ENCODE peak calls at places on chromosome 14, in ten cellular contexts. O is brain microvascular endothelial cell, B is endodermal cell, Y is iPS DF 6.9, K is K562, D is left lung, N is astrocyte, E is cardiac muscle cell, P is GM23338, Q is mucosa of descending colon. W is an unnamed sample.
A peak's percentile ranks its signal among the peaks of the same experiment; 100 is the strongest.

GRCh38 chr14:102848830-102849521 is 71.7 kb downstream of the TRAF3 start:
- DNase-seq in O (no peak), B (no peak), Y (no peak), K (peak; percentile 15), D (no peak), N (peak; percentile 20), E (peak; percentile 60), P (no peak), Q (peak; percentile 68), W (peak; percentile 39)

GRCh38 chr14:64292197-64292596 is 2.0 kb downstream of the ESR2 start:
- DNase-seq in O (no peak), B (no peak), Y (no peak), K (no peak), D (no peak), N (no peak), E (no peak), P (no peak), Q (no peak), W (no peak)

GRCh38 chr14:56127156-56127555 is 8.9 kb downstream of the PELI2 start:
- DNase-seq in O (no peak), B (no peak), Y (no peak), K (no peak), D (no peak), N (no peak), E (no peak), P (no peak), Q (no peak), W (no peak)

GRCh38 chr14:88289214-88289613 is 33.9 kb downstream of the KCNK10 start:
- DNase-seq in O (no peak), B (no peak), Y (no peak), K (no peak), D (no peak), N (no peak), E (peak; percentile 18), P (no peak), Q (no peak), W (peak; percentile 29)

GRCh38 chr14:73809386-73809785 is 42.2 kb upstream of the PTGR2 start:
- DNase-seq in O (no peak), B (no peak), Y (no peak), K (no peak), D (no peak), N (no peak), E (no peak), P (no peak), Q (no peak), W (no peak)

GRCh38 chr14:81936348-81936747 is 402.7 kb upstream of the SEL1L start:
- DNase-seq in O (no peak), B (no peak), Y (no peak), K (no peak), D (no peak), N (no peak), E (no peak), P (no peak), Q (no peak), W (no peak)

GRCh38 chr14:106790189-106791036 is 1264.0 kb downstream of the TMEM121 start:
- DNase-seq in O (no peak), B (peak; percentile 64), Y (no peak), K (peak; percentile 12), D (peak; percentile 94), N (no peak), E (no peak), P (peak; percentile 24), Q (peak; percentile 95), W (no peak)

GRCh38 chr14:78530078-78530477 is 359.9 kb downstream of the NRXN3 start:
- DNase-seq in O (peak; percentile 2), B (peak; percentile 89), Y (peak; percentile 43), K (peak; percentile 29), D (no peak), N (no peak), E (peak; percentile 2), P (peak; percentile 78), Q (peak; percentile 34), W (peak; percentile 31)

GRCh38 chr14:64186231-64187129 is 107.7 kb downstream of the ESR2 start:
- DNase-seq in O (no peak), B (peak; percentile 84), Y (peak; percentile 41), K (no peak), D (no peak), N (no peak), E (no peak), P (peak; percentile 81), Q (no peak), W (no peak)

GRCh38 chr14:93906341-93907329 is 20.5 kb upstream of the FAM181A start:
- DNase-seq in O (peak; percentile 25), B (peak; percentile 93), Y (peak; percentile 72), K (peak; percentile 60), D (no peak), N (no peak), E (peak; percentile 52), P (peak; percentile 91), Q (peak; percentile 75), W (peak; percentile 53)

GRCh38 chr14:31942216-31942841 is 134.8 kb upstream of the ARHGAP5 start:
- DNase-seq in O (no peak), B (peak; percentile 58), Y (no peak), K (no peak), D (no peak), N (no peak), E (no peak), P (no peak), Q (no peak), W (no peak)

GRCh38 chr14:104395941-104396681 is 183.5 kb upstream of the C14orf180 start:
- DNase-seq in O (no peak), B (no peak), Y (no peak), K (no peak), D (peak; percentile 67), N (no peak), E (no peak), P (no peak), Q (no peak), W (no peak)

GRCh38 chr14:68910540-68910939 is 68.6 kb downstream of the ACTN1 start:
- DNase-seq in O (peak; percentile 53), B (no peak), Y (no peak), K (no peak), D (no peak), N (no peak), E (no peak), P (no peak), Q (no peak), W (no peak)

GRCh38 chr14:36477266-36477665 is 42.8 kb downstream of the NKX2-1 start:
- DNase-seq in O (no peak), B (peak; percentile 64), Y (no peak), K (no peak), D (no peak), N (no peak), E (no peak), P (no peak), Q (no peak), W (no peak)

GRCh38 chr14:58690801-58691516 is 53.2 kb downstream of the DACT1 start:
- DNase-seq in O (no peak), B (no peak), Y (no peak), K (no peak), D (peak; percentile 80), N (no peak), E (no peak), P (no peak), Q (peak; percentile 92), W (no peak)

GRCh38 chr14:90299408-90299807 is 32.3 kb downstream of the NRDE2 start:
- DNase-seq in O (no peak), B (no peak), Y (no peak), K (no peak), D (peak; percentile 83), N (no peak), E (no peak), P (no peak), Q (no peak), W (no peak)

GRCh38 chr14:65414961-65415589 is 2.5 kb downstream of the FUT8 start:
- DNase-seq in O (peak; percentile 11), B (no peak), Y (no peak), K (no peak), D (no peak), N (peak; percentile 9), E (peak; percentile 63), P (peak; percentile 29), Q (peak; percentile 36), W (peak; percentile 83)

GRCh38 chr14:61526405-61527312 is 168.7 kb upstream of the HIF1A start:
- DNase-seq in O (no peak), B (no peak), Y (no peak), K (no peak), D (peak; percentile 54), N (no peak), E (no peak), P (no peak), Q (peak; percentile 47), W (no peak)

GRCh38 chr14:46048127-46048526 is 603.5 kb downstream of the RPL10L start:
- DNase-seq in O (peak; percentile 35), B (peak; percentile 88), Y (peak; percentile 50), K (no peak), D (no peak), N (peak; percentile 32), E (peak; percentile 9), P (peak; percentile 88), Q (peak; percentile 19), W (no peak)

GRCh38 chr14:95439881-95440280 is 76.6 kb downstream of the SYNE3 start:
- DNase-seq in O (no peak), B (no peak), Y (no peak), K (no peak), D (no peak), N (no peak), E (no peak), P (no peak), Q (no peak), W (no peak)
- H3K4me3 ChIP-seq in O (no peak overlapping the region), B (no peak overlapping the region), Y (no peak overlapping the region), K (no peak overlapping the region), D (no peak overlapping the region), N (no peak overlapping the region), E (no peak overlapping the region), P (no peak overlapping the region), Q (no peak overlapping the region), W (no peak overlapping the region)

DNA sequence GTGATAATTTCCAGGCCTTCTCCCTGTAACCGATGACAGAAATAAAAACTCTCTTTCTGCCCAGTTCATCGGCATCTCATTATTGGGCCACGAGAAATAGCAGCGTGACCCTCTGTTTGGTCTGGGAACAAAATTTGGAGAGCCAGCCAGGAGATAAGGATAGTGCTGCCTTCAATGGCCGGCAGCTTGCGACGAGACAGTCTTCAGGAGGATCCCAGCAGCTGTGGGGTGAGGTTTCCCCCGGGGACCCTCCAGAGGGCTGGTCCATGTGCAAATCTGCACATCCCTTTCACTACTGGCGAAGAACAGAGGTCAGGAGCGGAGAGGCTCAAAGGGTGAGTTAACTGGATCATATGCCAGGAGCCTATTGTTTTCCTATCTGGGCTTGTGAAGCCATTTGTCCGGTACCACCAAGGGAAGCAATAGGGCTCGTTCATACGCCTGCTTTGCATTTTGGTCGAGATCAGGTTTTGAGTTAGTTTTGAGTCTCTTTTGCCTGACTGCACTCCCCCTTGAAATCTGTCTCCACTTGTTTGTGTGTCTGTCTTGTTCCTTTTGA is 4.8 kb downstream of the SLC39A2 start:
- DNase-seq in O (no peak), B (peak; percentile 24), Y (no peak), K (no peak), D (no peak), N (no peak), E (no peak), P (no peak), Q (no peak), W (no peak)
- H3K4me3 ChIP-seq in O (no peak overlapping the region), B (no peak overlapping the region), Y (no peak overlapping the region), K (no peak overlapping the region), D (no peak overlapping the region), N (no peak overlapping the region), E (no peak overlapping the region), P (no peak overlapping the region), Q (no peak overlapping the region), W (no peak overlapping the region)

GRCh38 chr14:38122241-38122640 is 85.5 kb upstream of the SSTR1 start:
- DNase-seq in O (no peak), B (no peak), Y (no peak), K (no peak), D (no peak), N (no peak), E (no peak), P (no peak), Q (no peak), W (no peak)
- H3K4me3 ChIP-seq in O (no peak overlapping the region), B (no peak overlapping the region), Y (no peak overlapping the region), K (no peak overlapping the region), D (no peak overlapping the region), N (no peak overlapping the region), E (no peak overlapping the region), P (no peak overlapping the region), Q (no peak overlapping the region), W (no peak overlapping the region)

GRCh38 chr14:23364164-23364571 is 804 bp downstream of the EFS start:
- DNase-seq in O (no peak), B (peak; percentile 76), Y (no peak), K (no peak), D (no peak), N (peak; percentile 4), E (no peak), P (peak; percentile 53), Q (no peak), W (peak; percentile 73)
- H3K4me3 ChIP-seq in O (peak overlapping the region; percentile 62), B (peak overlapping the region; percentile 84), Y (peak overlapping the region; percentile 54), K (no peak overlapping the region), D (peak overlapping the region; percentile 43), N (peak overlapping the region; percentile 58), E (peak overlapping the region; percentile 28), P (peak overlapping the region; percentile 87), Q (no peak overlapping the region), W (peak overlapping the region; percentile 56)

W was measured in adipocyte.